ENCODE peak calls at places on chromosomes 11 and 22, in seven cellular contexts. E is CD4-positive, CD25-positive, alpha-beta regulatory T cell; B is PC-3; Q is adrenal gland; F is neural progenitor cell; R is cardiac muscle cell; Z is tibial nerve. N is an unnamed sample.

GRCh38 chr22:29933619-29934018 is 50.6 kb downstream of the MTMR3 start:
- DNase-seq in E (no peak), B (no peak), Q (no peak), F (no peak), R (no peak), Z (no peak), N (no peak)

GRCh38 chr11:65718964-65719492 is 1.6 kb downstream of the RNASEH2C start:
- DNase-seq in E (no peak), B (no peak), Q (peak; percentile 94), F (no peak), R (peak; percentile 42), Z (no peak), N (no peak)

GRCh38 chr11:19368726-19369364 is 128.1 kb upstream of the E2F8 start:
- DNase-seq in E (no peak), B (no peak), Q (no peak), F (no peak), R (peak; percentile 80), Z (no peak), N (no peak)

GRCh38 chr22:44181912-44182590 is 1.3 kb downstream of the PARVG start:
- DNase-seq in E (no peak), B (no peak), Q (no peak), F (no peak), R (no peak), Z (no peak), N (no peak)

GRCh38 chr11:46003647-46004046 is 81.2 kb downstream of the LARGE2 start:
- DNase-seq in E (no peak), B (peak; percentile 7), Q (no peak), F (no peak), R (peak; percentile 74), Z (no peak), N (no peak)

GRCh38 chr11:7599209-7599608 is 74.1 kb downstream of the CYB5R2 start:
- DNase-seq in E (no peak), B (no peak), Q (no peak), F (no peak), R (no peak), Z (no peak), N (no peak)

GRCh38 chr11:86676010-86676409 is 3.6 kb upstream of the ME3 start:
- DNase-seq in E (no peak), B (no peak), Q (no peak), F (no peak), R (no peak), Z (no peak), N (no peak)

GRCh38 chr22:28172948-28173360 is 253.9 kb upstream of the PITPNB start:
- DNase-seq in E (no peak), B (peak; percentile 55), Q (no peak), F (no peak), R (no peak), Z (no peak), N (no peak)

GRCh38 chr22:45473626-45474237 is 29.0 kb upstream of the FBLN1 start:
- DNase-seq in E (no peak), B (no peak), Q (no peak), F (peak; percentile 27), R (no peak), Z (no peak), N (no peak)

GRCh38 chr11:27274854-27275395 is 88.1 kb downstream of the CCDC34 start:
- DNase-seq in E (no peak), B (no peak), Q (peak; percentile 26), F (no peak), R (no peak), Z (no peak), N (no peak)

DNA sequence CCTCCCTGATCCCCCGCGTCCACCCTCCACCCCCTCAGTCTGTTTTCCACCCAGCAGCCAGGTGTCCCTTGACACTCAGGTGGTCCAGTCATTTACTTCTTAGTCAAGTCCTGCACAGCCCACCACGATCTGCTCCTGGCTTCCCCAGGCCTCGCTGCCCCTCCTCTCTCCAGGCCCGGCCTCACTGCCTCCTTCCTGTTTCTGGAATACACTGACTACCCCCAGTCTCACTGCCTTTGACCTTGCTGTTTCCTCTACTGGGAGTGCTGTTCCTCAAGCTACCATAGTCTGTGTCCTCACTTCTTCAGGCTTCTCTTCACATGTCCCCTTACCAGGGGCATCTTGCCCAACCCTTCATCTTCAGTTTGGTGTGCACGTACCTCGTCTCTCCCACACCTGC is 7.4 kb downstream of the MCM5 start:
- DNase-seq in E (no peak), B (no peak), Q (no peak), F (no peak), R (no peak), Z (no peak), N (no peak)
- H3K36me3 ChIP-seq in E (peaks cover 88% of the 10 kb centered on the region), B (peaks cover 47% of the 10 kb centered on the region), Q (peaks cover 25% of the 10 kb centered on the region), F (peaks cover 9% of the 10 kb centered on the region), R (peaks cover 10% of the 10 kb centered on the region), Z (peaks cover 16% of the 10 kb centered on the region), N (peaks cover 73% of the 10 kb centered on the region)

GRCh38 chr11:70331901-70332300 is 61.4 kb downstream of the PPFIA1 start:
- DNase-seq in E (no peak), B (no peak), Q (no peak), F (no peak), R (no peak), Z (no peak), N (no peak)
- H3K36me3 ChIP-seq in E (peaks cover 91% of the 10 kb centered on the region), B (peaks cover 81% of the 10 kb centered on the region), Q (peaks cover 78% of the 10 kb centered on the region), F (peaks cover 21% of the 10 kb centered on the region), R (peaks cover 30% of the 10 kb centered on the region), Z (peaks cover 15% of the 10 kb centered on the region), N (peaks cover 37% of the 10 kb centered on the region)

GRCh38 chr11:71491531-71492329 is 35.3 kb upstream of the KRTAP5-7 start:
- DNase-seq in E (no peak), B (no peak), Q (no peak), F (no peak), R (no peak), Z (no peak), N (no peak)
- H3K36me3 ChIP-seq in E (peaks cover 71% of the 10 kb centered on the region), B (peaks cover 14% of the 10 kb centered on the region), Q (peaks cover 24% of the 10 kb centered on the region), F (no peaks in the 10 kb centered on the region), R (peaks cover 2% of the 10 kb centered on the region), Z (peaks cover 17% of the 10 kb centered on the region), N (peaks cover 13% of the 10 kb centered on the region)

GRCh38 chr11:33064033-33064825 is 24.9 kb downstream of the TCP11L1 start:
- DNase-seq in E (no peak), B (no peak), Q (no peak), F (no peak), R (peak; percentile 11), Z (no peak), N (no peak)
- H3K36me3 ChIP-seq in E (peaks cover 60% of the 10 kb centered on the region), B (peaks cover 6% of the 10 kb centered on the region), Q (peaks cover 47% of the 10 kb centered on the region), F (no peaks in the 10 kb centered on the region), R (peaks cover 4% of the 10 kb centered on the region), Z (peaks cover 7% of the 10 kb centered on the region), N (no peaks in the 10 kb centered on the region)

DNA sequence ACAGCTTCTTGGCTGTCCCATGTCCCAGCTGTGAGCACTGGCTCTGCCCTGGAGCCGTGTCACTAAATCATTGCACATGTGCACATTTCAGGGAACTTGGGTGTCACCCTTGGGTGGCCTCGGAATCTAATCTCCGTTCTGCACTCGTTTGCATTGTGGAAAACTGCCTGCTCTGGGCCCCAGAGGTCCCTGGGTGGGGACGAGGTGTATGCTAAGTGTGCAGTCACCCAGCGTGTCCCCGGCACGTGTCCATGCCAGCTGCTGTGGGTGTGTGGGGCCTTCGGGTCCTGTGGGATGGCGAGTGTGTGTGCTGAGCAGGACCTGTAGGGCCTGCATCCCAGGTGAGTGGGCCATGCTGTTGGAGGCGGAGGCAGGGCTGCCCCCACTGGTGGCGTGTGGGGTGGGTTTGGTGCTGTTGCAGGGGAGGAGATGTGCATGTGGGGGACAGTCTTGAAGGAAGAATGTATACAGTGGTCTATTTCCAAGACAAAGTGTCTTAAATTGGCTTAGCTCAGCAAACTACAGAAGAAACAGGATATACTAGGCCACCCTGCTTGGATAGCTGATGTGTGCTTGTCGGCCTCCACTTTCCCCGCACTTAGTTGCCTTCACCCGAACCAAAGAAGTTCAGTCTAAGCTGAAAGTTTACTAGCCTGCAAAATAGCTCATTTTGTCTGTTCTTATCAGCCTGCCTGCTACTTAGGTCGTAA is 14.6 kb downstream of the TANGO2 start:
- DNase-seq in E (no peak), B (no peak), Q (no peak), F (no peak), R (no peak), Z (no peak), N (no peak)
- H3K36me3 ChIP-seq in E (peaks cover 28% of the 10 kb centered on the region), B (no peaks in the 10 kb centered on the region), Q (peaks cover 16% of the 10 kb centered on the region), F (no peaks in the 10 kb centered on the region), R (no peaks in the 10 kb centered on the region), Z (peaks cover 1% of the 10 kb centered on the region), N (no peaks in the 10 kb centered on the region)

GRCh38 chr11:84137960-84138359 is 851.8 kb upstream of the CCDC90B start:
- DNase-seq in E (no peak), B (no peak), Q (no peak), F (no peak), R (no peak), Z (no peak), N (no peak)
- H3K36me3 ChIP-seq in E (no peaks in the 10 kb centered on the region), B (no peaks in the 10 kb centered on the region), Q (no peaks in the 10 kb centered on the region), F (no peaks in the 10 kb centered on the region), R (no peaks in the 10 kb centered on the region), Z (no peaks in the 10 kb centered on the region), N (no peaks in the 10 kb centered on the region)

GRCh38 chr11:3834349-3835099 is 6.2 kb downstream of the RHOG start:
- DNase-seq in E (peak; percentile 42), B (no peak), Q (no peak), F (no peak), R (peak; percentile 57), Z (peak; percentile 27), N (no peak)

GRCh38 chr11:3831378-3832239 is 9.2 kb downstream of the RHOG start:
- DNase-seq in E (no peak), B (no peak), Q (peak; percentile 70), F (no peak), R (no peak), Z (no peak), N (no peak)

GRCh38 chr11:3833461-3833860 is 7.3 kb downstream of the RHOG start:
- DNase-seq in E (no peak), B (no peak), Q (no peak), F (no peak), R (no peak), Z (no peak), N (no peak)

GRCh38 chr11:3830741-3831140 is 10.0 kb downstream of the RHOG start:
- DNase-seq in E (no peak), B (no peak), Q (no peak), F (no peak), R (no peak), Z (no peak), N (no peak)

DNA sequence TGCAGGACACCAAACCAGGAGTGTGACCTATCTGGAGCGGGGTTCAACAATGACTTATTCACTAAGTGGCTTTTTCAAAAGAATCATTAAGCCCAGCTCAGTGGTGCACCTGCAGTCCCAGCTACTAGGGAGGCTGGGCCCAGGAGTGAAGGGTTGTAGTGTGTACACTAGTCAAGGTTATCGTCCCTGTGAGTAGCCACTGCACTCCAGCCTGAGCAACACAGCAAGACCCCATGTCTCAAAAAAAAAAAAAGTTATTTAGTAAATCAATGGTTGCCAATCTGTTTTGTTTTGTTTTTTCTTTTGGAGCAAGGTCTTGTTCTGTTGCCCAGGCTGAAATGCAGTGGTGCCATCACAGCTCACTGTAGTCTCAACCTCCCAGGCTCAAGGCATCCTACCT is 7.9 kb downstream of the RHOG start:
- DNase-seq in E (no peak), B (no peak), Q (no peak), F (no peak), R (no peak), Z (no peak), N (no peak)
- H3K36me3 ChIP-seq in E (peaks cover 45% of the 10 kb centered on the region), B (peaks cover 11% of the 10 kb centered on the region), Q (peaks cover 4% of the 10 kb centered on the region), F (no peaks in the 10 kb centered on the region), R (no peaks in the 10 kb centered on the region), Z (peaks cover under 1% of the 10 kb centered on the region), N (peaks cover 2% of the 10 kb centered on the region)